ENCODE peak calls at places on chromosomes 5 and 9, in five cellular contexts. One of them, this sample, is unnamed.

GRCh38 chr5:135544666-135545045 is 8.9 kb upstream of the NEUROG1 start:
- DNase-seq in left cardiac atrium: no peak
- DNase-seq in C1 segment of cervical spinal cord: no peak
- DNase-seq in right atrium auricular region: no peak
- DNase-seq in tibial nerve: no peak
- DNase-seq in this sample: no peak

GRCh38 chr5:113123563-113123962 is 147.0 kb downstream of the DCP2 start:
- DNase-seq in right atrium auricular region: no peak
- DNase-seq in left cardiac atrium: no peak
- DNase-seq in C1 segment of cervical spinal cord: no peak
- DNase-seq in tibial nerve: no peak
- DNase-seq in this sample: peak

GRCh38 chr5:72248352-72249032 is 71.5 kb downstream of the MRPS27 start:
- DNase-seq in right atrium auricular region: peak
- DNase-seq in tibial nerve: no peak
- DNase-seq in C1 segment of cervical spinal cord: no peak
- DNase-seq in left cardiac atrium: peak
- DNase-seq in this sample: no peak

GRCh38 chr9:22238809-22239684 is 207.6 kb upstream of the DMRTA1 start:
- DNase-seq in tibial nerve: no peak
- DNase-seq in right atrium auricular region: no peak
- DNase-seq in C1 segment of cervical spinal cord: no peak
- DNase-seq in left cardiac atrium: no peak
- DNase-seq in this sample: no peak

GRCh38 chr5:140595538-140595937 is 30.9 kb downstream of the SLC35A4 start:
- DNase-seq in left cardiac atrium: no peak
- DNase-seq in tibial nerve: no peak
- DNase-seq in right atrium auricular region: no peak
- DNase-seq in C1 segment of cervical spinal cord: no peak
- DNase-seq in this sample: no peak

GRCh38 chr5:132464155-132464939 is 26.2 kb downstream of the IRF1 start:
- DNase-seq in left cardiac atrium: no peak
- DNase-seq in tibial nerve: no peak
- DNase-seq in right atrium auricular region: no peak
- DNase-seq in C1 segment of cervical spinal cord: no peak
- DNase-seq in this sample: no peak

GRCh38 chr9:27487927-27488326 is 36.2 kb upstream of the IFNK start:
- DNase-seq in tibial nerve: no peak
- DNase-seq in left cardiac atrium: no peak
- DNase-seq in right atrium auricular region: no peak
- DNase-seq in C1 segment of cervical spinal cord: no peak
- DNase-seq in this sample: peak

GRCh38 chr9:130451509-130452388 is 7.0 kb downstream of the ASS1 start:
- DNase-seq in left cardiac atrium: peak
- DNase-seq in C1 segment of cervical spinal cord: no peak
- DNase-seq in tibial nerve: peak
- DNase-seq in right atrium auricular region: peak
- DNase-seq in this sample: peak

GRCh38 chr5:141135030-141135717 is at the start of gene PCDHB5:
- DNase-seq in left cardiac atrium: no peak
- DNase-seq in right atrium auricular region: no peak
- DNase-seq in tibial nerve: no peak
- DNase-seq in C1 segment of cervical spinal cord: no peak
- DNase-seq in this sample: peak

GRCh38 chr9:92247296-92247695 is 46.2 kb downstream of the IARS1 start:
- DNase-seq in left cardiac atrium: no peak
- DNase-seq in tibial nerve: no peak
- DNase-seq in right atrium auricular region: no peak
- DNase-seq in C1 segment of cervical spinal cord: no peak
- DNase-seq in this sample: no peak

GRCh38 chr5:7897014-7897600 is 28.2 kb downstream of the MTRR start:
- DNase-seq in right atrium auricular region: no peak
- DNase-seq in C1 segment of cervical spinal cord: no peak
- DNase-seq in left cardiac atrium: no peak
- DNase-seq in tibial nerve: no peak
- DNase-seq in this sample: peak

GRCh38 chr5:73625905-73626811 is at the start of gene ARHGEF28:
- DNase-seq in left cardiac atrium: peak
- DNase-seq in C1 segment of cervical spinal cord: no peak
- DNase-seq in tibial nerve: peak
- DNase-seq in right atrium auricular region: no peak
- DNase-seq in this sample: peak

GRCh38 chr5:58072202-58072791 is 387.6 kb downstream of the PLK2 start:
- DNase-seq in right atrium auricular region: no peak
- DNase-seq in C1 segment of cervical spinal cord: no peak
- DNase-seq in left cardiac atrium: no peak
- DNase-seq in tibial nerve: no peak
- DNase-seq in this sample: no peak

GRCh38 chr5:35963381-35963843 is 25.0 kb upstream of the CAPSL start:
- DNase-seq in right atrium auricular region: no peak
- DNase-seq in C1 segment of cervical spinal cord: no peak
- DNase-seq in left cardiac atrium: no peak
- DNase-seq in tibial nerve: no peak
- DNase-seq in this sample: no peak

GRCh38 chr5:178381921-178382688 is 149.5 kb upstream of the PHYKPL start:
- DNase-seq in left cardiac atrium: peak
- DNase-seq in C1 segment of cervical spinal cord: no peak
- DNase-seq in right atrium auricular region: no peak
- DNase-seq in tibial nerve: no peak
- DNase-seq in this sample: no peak

GRCh38 chr5:39826051-39826450 is 401.3 kb upstream of the DAB2 start:
- DNase-seq in C1 segment of cervical spinal cord: no peak
- DNase-seq in tibial nerve: no peak
- DNase-seq in left cardiac atrium: no peak
- DNase-seq in right atrium auricular region: no peak
- DNase-seq in this sample: no peak

GRCh38 chr5:163887854-163888253 is 382.4 kb downstream of the MAT2B start:
- DNase-seq in left cardiac atrium: no peak
- DNase-seq in right atrium auricular region: no peak
- DNase-seq in C1 segment of cervical spinal cord: no peak
- DNase-seq in tibial nerve: no peak
- DNase-seq in this sample: no peak

GRCh38 chr5:138065102-138065501 is 18.7 kb upstream of the WNT8A start:
- DNase-seq in C1 segment of cervical spinal cord: no peak
- DNase-seq in right atrium auricular region: no peak
- DNase-seq in left cardiac atrium: no peak
- DNase-seq in tibial nerve: no peak
- DNase-seq in this sample: peak

GRCh38 chr5:148794729-148795590 is 31.5 kb upstream of the ADRB2 start:
- DNase-seq in C1 segment of cervical spinal cord: no peak
- DNase-seq in tibial nerve: no peak
- DNase-seq in right atrium auricular region: no peak
- DNase-seq in left cardiac atrium: no peak
- DNase-seq in this sample: no peak

GRCh38 chr5:102627311-102627710 is 127.8 kb upstream of the PAM start:
- DNase-seq in C1 segment of cervical spinal cord: no peak
- DNase-seq in left cardiac atrium: no peak
- DNase-seq in tibial nerve: no peak
- DNase-seq in right atrium auricular region: no peak
- DNase-seq in this sample: no peak

GRCh38 chr5:141869514-141869913 is 8.7 kb downstream of the PCDH1 start:
- DNase-seq in C1 segment of cervical spinal cord: no peak
- DNase-seq in tibial nerve: no peak
- DNase-seq in right atrium auricular region: no peak
- DNase-seq in left cardiac atrium: no peak
- DNase-seq in this sample: peak

GRCh38 chr9:23492126-23493002 is 333.7 kb downstream of the ELAVL2 start:
- DNase-seq in tibial nerve: no peak
- DNase-seq in right atrium auricular region: no peak
- DNase-seq in C1 segment of cervical spinal cord: no peak
- DNase-seq in left cardiac atrium: no peak
- DNase-seq in this sample: peak

GRCh38 chr5:180823938-180824629 is 21.5 kb upstream of the MGAT1 start:
- DNase-seq in tibial nerve: no peak
- DNase-seq in left cardiac atrium: no peak
- DNase-seq in right atrium auricular region: no peak
- DNase-seq in C1 segment of cervical spinal cord: no peak
- DNase-seq in this sample: no peak

GRCh38 chr9:78694950-78695349 is 398.0 kb downstream of the PSAT1 start:
- DNase-seq in right atrium auricular region: no peak
- DNase-seq in tibial nerve: no peak
- DNase-seq in C1 segment of cervical spinal cord: no peak
- DNase-seq in left cardiac atrium: no peak
- DNase-seq in this sample: no peak

GRCh38 chr9:69542942-69543704 is 129.0 kb downstream of the APBA1 start:
- DNase-seq in C1 segment of cervical spinal cord: no peak
- DNase-seq in tibial nerve: no peak
- DNase-seq in left cardiac atrium: no peak
- DNase-seq in right atrium auricular region: no peak
- DNase-seq in this sample: peak

GRCh38 chr5:116176124-116176523 is 91.3 kb downstream of the COMMD10 start:
- DNase-seq in C1 segment of cervical spinal cord: no peak
- DNase-seq in left cardiac atrium: no peak
- DNase-seq in right atrium auricular region: no peak
- DNase-seq in tibial nerve: no peak
- DNase-seq in this sample: peak

GRCh38 chr5:3297852-3298251 is 297.8 kb upstream of the IRX1 start:
- DNase-seq in right atrium auricular region: no peak
- DNase-seq in C1 segment of cervical spinal cord: no peak
- DNase-seq in tibial nerve: no peak
- DNase-seq in left cardiac atrium: no peak
- DNase-seq in this sample: no peak

GRCh38 chr9:105359899-105360298 is 87.9 kb upstream of the FSD1L start:
- DNase-seq in tibial nerve: no peak
- DNase-seq in C1 segment of cervical spinal cord: no peak
- DNase-seq in left cardiac atrium: no peak
- DNase-seq in right atrium auricular region: no peak
- DNase-seq in this sample: no peak

GRCh38 chr9:86469476-86470087 is 115.4 kb upstream of the TUT7 start:
- DNase-seq in tibial nerve: no peak
- DNase-seq in right atrium auricular region: no peak
- DNase-seq in C1 segment of cervical spinal cord: no peak
- DNase-seq in left cardiac atrium: no peak
- DNase-seq in this sample: no peak

GRCh38 chr5:67234671-67235176 is 38.1 kb upstream of the CD180 start:
- DNase-seq in right atrium auricular region: no peak
- DNase-seq in tibial nerve: no peak
- DNase-seq in left cardiac atrium: no peak
- DNase-seq in C1 segment of cervical spinal cord: no peak
- DNase-seq in this sample: peak

GRCh38 chr9:15374825-15375224 is 47.9 kb upstream of the SNAPC3 start:
- DNase-seq in left cardiac atrium: no peak
- DNase-seq in C1 segment of cervical spinal cord: no peak
- DNase-seq in tibial nerve: no peak
- DNase-seq in right atrium auricular region: no peak
- DNase-seq in this sample: no peak

GRCh38 chr9:137893670-137894069 is 16.1 kb downstream of the CACNA1B start:
- DNase-seq in tibial nerve: no peak
- DNase-seq in right atrium auricular region: no peak
- DNase-seq in left cardiac atrium: no peak
- DNase-seq in C1 segment of cervical spinal cord: no peak
- DNase-seq in this sample: no peak

GRCh38 chr5:77102549-77102948 is 15.5 kb upstream of the ZBED3 start:
- DNase-seq in right atrium auricular region: no peak
- DNase-seq in left cardiac atrium: no peak
- DNase-seq in tibial nerve: no peak
- DNase-seq in C1 segment of cervical spinal cord: no peak
- DNase-seq in this sample: no peak

GRCh38 chr9:5360341-5360740 is 20.7 kb upstream of the RLN1 start:
- DNase-seq in C1 segment of cervical spinal cord: no peak
- DNase-seq in tibial nerve: no peak
- DNase-seq in left cardiac atrium: no peak
- DNase-seq in right atrium auricular region: no peak
- DNase-seq in this sample: no peak